ENCODE peak calls at places on chromosomes 11 and 22, in four cellular contexts. One of them, this sample, is unnamed.

GRCh38 chr11:47259178-47259977 is 1.6 kb downstream of the NR1H3 start:
- DNase-seq in HS-5: no peak
- DNase-seq in NCI-H1417: no peak
- DNase-seq in NCI-H526: peak; percentile 55
- DNase-seq in this sample: no peak

GRCh38 chr11:1926156-1927031 is 6.9 kb downstream of the TNNT3 start:
- DNase-seq in NCI-H526: no peak
- DNase-seq in HS-5: no peak
- DNase-seq in NCI-H1417: no peak
- DNase-seq in this sample: no peak

GRCh38 chr22:20571531-20572007 is 64.2 kb downstream of the MED15 start:
- DNase-seq in NCI-H1417: no peak
- DNase-seq in HS-5: no peak
- DNase-seq in NCI-H526: peak; percentile 10
- DNase-seq in this sample: no peak

GRCh38 chr11:131025020-131025419 is 108.7 kb upstream of the SNX19 start:
- DNase-seq in HS-5: no peak
- DNase-seq in NCI-H1417: no peak
- DNase-seq in NCI-H526: peak; percentile 80
- DNase-seq in this sample: no peak

GRCh38 chr11:122808494-122808893 is 29.8 kb upstream of the CRTAM start:
- DNase-seq in NCI-H1417: no peak
- DNase-seq in HS-5: no peak
- DNase-seq in NCI-H526: no peak
- DNase-seq in this sample: no peak

GRCh38 chr22:36258750-36259619 is 6.1 kb downstream of the APOL1 start:
- DNase-seq in NCI-H526: no peak
- DNase-seq in HS-5: no peak
- DNase-seq in NCI-H1417: peak; percentile 10
- DNase-seq in this sample: no peak

GRCh38 chr11:3193373-3194015 is 25.1 kb downstream of the MRGPRG start:
- DNase-seq in NCI-H526: no peak
- DNase-seq in HS-5: no peak
- DNase-seq in NCI-H1417: no peak
- DNase-seq in this sample: no peak

GRCh38 chr11:79430280-79430679 is 10.6 kb downstream of the TENM4 start:
- DNase-seq in NCI-H526: no peak
- DNase-seq in HS-5: no peak
- DNase-seq in NCI-H1417: no peak
- DNase-seq in this sample: no peak

GRCh38 chr22:45007247-45007945 is 2.4 kb downstream of the PHF21B start:
- DNase-seq in NCI-H1417: no peak
- DNase-seq in NCI-H526: peak; percentile 75
- DNase-seq in HS-5: no peak
- DNase-seq in this sample: no peak

GRCh38 chr11:131681875-131682274 is 311.5 kb downstream of the NTM start:
- DNase-seq in HS-5: no peak
- DNase-seq in NCI-H1417: no peak
- DNase-seq in NCI-H526: no peak
- DNase-seq in this sample: no peak

GRCh38 chr11:42013656-42014201 is 554.3 kb upstream of the LRRC4C start:
- DNase-seq in HS-5: no peak
- DNase-seq in NCI-H1417: no peak
- DNase-seq in NCI-H526: no peak
- DNase-seq in this sample: no peak

GRCh38 chr11:14435717-14436116 is 63.9 kb downstream of the COPB1 start:
- DNase-seq in NCI-H1417: no peak
- DNase-seq in NCI-H526: no peak
- DNase-seq in HS-5: no peak
- DNase-seq in this sample: no peak

GRCh38 chr11:119901657-119902577 is 172.9 kb upstream of the NECTIN1 start:
- DNase-seq in HS-5: no peak
- DNase-seq in NCI-H526: no peak
- DNase-seq in NCI-H1417: no peak
- DNase-seq in this sample: no peak

GRCh38 chr11:47407746-47408590 is at the start of gene SLC39A13:
- DNase-seq in HS-5: peak; percentile 84
- DNase-seq in NCI-H526: peak; percentile 98
- DNase-seq in NCI-H1417: peak; percentile 91
- DNase-seq in this sample: peak; percentile 90

GRCh38 chr11:111982532-111983186 is 42.5 kb upstream of the DLAT start:
- DNase-seq in NCI-H1417: no peak
- DNase-seq in NCI-H526: no peak
- DNase-seq in HS-5: no peak
- DNase-seq in this sample: no peak

GRCh38 chr11:119832132-119832531 is 103.1 kb upstream of the NECTIN1 start:
- DNase-seq in NCI-H1417: no peak
- DNase-seq in HS-5: no peak
- DNase-seq in NCI-H526: peak; percentile 56
- DNase-seq in this sample: no peak

GRCh38 chr11:69915151-69915500 is 95.9 kb upstream of the FGF3 start:
- DNase-seq in NCI-H526: no peak
- DNase-seq in HS-5: no peak
- DNase-seq in NCI-H1417: no peak
- DNase-seq in this sample: no peak

GRCh38 chr22:28855355-28856094 is 27.8 kb upstream of the ZNRF3 start:
- DNase-seq in NCI-H526: peak; percentile 64
- DNase-seq in NCI-H1417: peak; percentile 22
- DNase-seq in HS-5: peak; percentile 37
- DNase-seq in this sample: peak; percentile 27

GRCh38 chr11:104000798-104001197 is 35.6 kb upstream of the DDI1 start:
- DNase-seq in NCI-H526: no peak
- DNase-seq in NCI-H1417: no peak
- DNase-seq in HS-5: no peak
- DNase-seq in this sample: no peak

This sample was measured in brain pericyte.